ENCODE peak calls at places on chromosomes 5 and 9, in ten cellular contexts. C is GM23338; R is upper lobe of right lung; W is cardiac muscle cell; S is thoracic aorta; B is effector memory CD4-positive, alpha-beta T cell; Z is CD4-positive, alpha-beta memory T cell; L is AG04449; V is GM12864; D is retinal pigment epithelial cell. U is an unnamed sample.

GRCh38 chr9:2377135-2377534 is 244.5 kb upstream of the VLDLR start:
- DNase-seq in C (no peak), R (no peak), W (no peak), S (no peak), B (no peak), Z (no peak), L (no peak), V (no peak), D (no peak), U (no peak)

GRCh38 chr5:159765760-159766517 is 150.3 kb upstream of the ADRA1B start:
- DNase-seq in C (no peak), R (no peak), W (peak; percentile 10), S (no peak), B (no peak), Z (no peak), L (no peak), V (no peak), D (no peak), U (no peak)

GRCh38 chr9:109028457-109028856 is 15.2 kb upstream of the CTNNAL1 start:
- DNase-seq in C (no peak), R (no peak), W (no peak), S (no peak), B (no peak), Z (no peak), L (no peak), V (no peak), D (no peak), U (no peak)

GRCh38 chr5:67012241-67012640 is 184.4 kb downstream of the CD180 start:
- DNase-seq in C (no peak), R (no peak), W (no peak), S (no peak), B (no peak), Z (no peak), L (no peak), V (no peak), D (no peak), U (no peak)

GRCh38 chr5:107487056-107487461 is 183.7 kb downstream of the EFNA5 start:
- DNase-seq in C (no peak), R (no peak), W (peak; percentile 73), S (no peak), B (no peak), Z (no peak), L (no peak), V (no peak), D (no peak), U (no peak)

GRCh38 chr5:168291281-168291960 is at the start of gene WWC1:
- DNase-seq in C (peak; percentile 89), R (peak; percentile 95), W (peak; percentile 53), S (no peak), B (peak; percentile 68), Z (peak; percentile 71), L (no peak), V (peak; percentile 46), D (no peak), U (peak; percentile 84)

GRCh38 chr5:64417390-64417789 is 88.4 kb upstream of the RGS7BP start:
- DNase-seq in C (peak; percentile 63), R (no peak), W (no peak), S (no peak), B (no peak), Z (no peak), L (no peak), V (no peak), D (no peak), U (no peak)

GRCh38 chr9:131776036-131776435 is 36.2 kb upstream of the RAPGEF1 start:
- DNase-seq in C (no peak), R (no peak), W (no peak), S (no peak), B (no peak), Z (no peak), L (no peak), V (no peak), D (no peak), U (no peak)

GRCh38 chr9:121735065-121735791 is 83.8 kb downstream of the DAB2IP start:
- DNase-seq in C (peak; percentile 86), R (no peak), W (peak; percentile 65), S (no peak), B (no peak), Z (no peak), L (peak; percentile 42), V (no peak), D (no peak), U (no peak)

GRCh38 chr9:2228132-2228531 is 213.0 kb downstream of the SMARCA2 start:
- DNase-seq in C (peak; percentile 87), R (peak; percentile 71), W (peak; percentile 25), S (no peak), B (no peak), Z (no peak), L (no peak), V (no peak), D (no peak), U (no peak)

GRCh38 chr5:143086851-143087637 is 316.4 kb downstream of the NR3C1 start:
- DNase-seq in C (peak; percentile 35), R (no peak), W (peak; percentile 20), S (no peak), B (no peak), Z (no peak), L (peak; percentile 63), V (no peak), D (no peak), U (no peak)

GRCh38 chr5:16934123-16934522 is 2.0 kb downstream of the MYO10 start:
- DNase-seq in C (peak; percentile 92), R (peak; percentile 72), W (peak; percentile 78), S (no peak), B (no peak), Z (peak; percentile 11), L (no peak), V (no peak), D (no peak), U (peak; percentile 24)

GRCh38 chr9:128073260-128073886 is 5.3 kb downstream of the SLC25A25 start:
- DNase-seq in C (no peak), R (no peak), W (peak; percentile 53), S (no peak), B (no peak), Z (no peak), L (no peak), V (no peak), D (no peak), U (no peak)

GRCh38 chr5:122937914-122938313 is 92.5 kb downstream of the SNX24 start:
- DNase-seq in C (peak; percentile 18), R (no peak), W (peak; percentile 10), S (no peak), B (no peak), Z (no peak), L (no peak), V (no peak), D (no peak), U (no peak)

GRCh38 chr5:150644058-150644457 is 3.6 kb downstream of the SYNPO start:
- DNase-seq in C (no peak), R (no peak), W (no peak), S (no peak), B (no peak), Z (no peak), L (no peak), V (no peak), D (no peak), U (no peak)
- H3K4me3 ChIP-seq in C (no peak overlapping the region), R (no peak overlapping the region), W (no peak overlapping the region), S (no peak overlapping the region), B (no peak overlapping the region), Z (no peak overlapping the region), L (no peak overlapping the region), V (no peak overlapping the region), D (no peak overlapping the region), U (no peak overlapping the region)

GRCh38 chr9:136133191-136133958 is 14.7 kb upstream of the TMEM250 start:
- DNase-seq in C (peak; percentile 87), R (no peak), W (peak; percentile 39), S (no peak), B (no peak), Z (no peak), L (no peak), V (no peak), D (no peak), U (no peak)
- H3K4me3 ChIP-seq in C (peak overlapping the region; percentile 66), R (peak overlapping the region; percentile 35), W (peak overlapping the region; percentile 32), S (peak overlapping the region; percentile 69), B (peak overlapping the region; percentile 18), Z (no peak overlapping the region), L (peak overlapping the region; percentile 39), V (no peak overlapping the region), D (peak overlapping the region; percentile 16), U (peak overlapping the region; percentile 42)

GRCh38 chr5:134445841-134446818 is 34.4 kb upstream of the CDKN2AIPNL start:
- DNase-seq in C (no peak), R (peak; percentile 17), W (no peak), S (no peak), B (no peak), Z (no peak), L (no peak), V (no peak), D (no peak), U (no peak)

GRCh38 chr5:134447815-134448520 is 36.3 kb upstream of the CDKN2AIPNL start:
- DNase-seq in C (no peak), R (no peak), W (no peak), S (no peak), B (no peak), Z (no peak), L (no peak), V (no peak), D (no peak), U (no peak)

GRCh38 chr5:134444941-134445471 is 33.3 kb upstream of the CDKN2AIPNL start:
- DNase-seq in C (no peak), R (peak; percentile 3), W (no peak), S (no peak), B (no peak), Z (no peak), L (no peak), V (no peak), D (no peak), U (no peak)

GRCh38 chr5:134449167-134449566 is 37.5 kb upstream of the CDKN2AIPNL start:
- DNase-seq in C (no peak), R (no peak), W (no peak), S (no peak), B (no peak), Z (no peak), L (no peak), V (no peak), D (no peak), U (no peak)

GRCh38 chr5:134446938-134447337 is 35.3 kb upstream of the CDKN2AIPNL start:
- DNase-seq in C (peak; percentile 43), R (no peak), W (no peak), S (no peak), B (no peak), Z (no peak), L (no peak), V (no peak), D (no peak), U (no peak)
- H3K4me3 ChIP-seq in C (no peak overlapping the region), R (no peak overlapping the region), W (no peak overlapping the region), S (no peak overlapping the region), B (no peak overlapping the region), Z (no peak overlapping the region), L (no peak overlapping the region), V (no peak overlapping the region), D (no peak overlapping the region), U (no peak overlapping the region)

DNA sequence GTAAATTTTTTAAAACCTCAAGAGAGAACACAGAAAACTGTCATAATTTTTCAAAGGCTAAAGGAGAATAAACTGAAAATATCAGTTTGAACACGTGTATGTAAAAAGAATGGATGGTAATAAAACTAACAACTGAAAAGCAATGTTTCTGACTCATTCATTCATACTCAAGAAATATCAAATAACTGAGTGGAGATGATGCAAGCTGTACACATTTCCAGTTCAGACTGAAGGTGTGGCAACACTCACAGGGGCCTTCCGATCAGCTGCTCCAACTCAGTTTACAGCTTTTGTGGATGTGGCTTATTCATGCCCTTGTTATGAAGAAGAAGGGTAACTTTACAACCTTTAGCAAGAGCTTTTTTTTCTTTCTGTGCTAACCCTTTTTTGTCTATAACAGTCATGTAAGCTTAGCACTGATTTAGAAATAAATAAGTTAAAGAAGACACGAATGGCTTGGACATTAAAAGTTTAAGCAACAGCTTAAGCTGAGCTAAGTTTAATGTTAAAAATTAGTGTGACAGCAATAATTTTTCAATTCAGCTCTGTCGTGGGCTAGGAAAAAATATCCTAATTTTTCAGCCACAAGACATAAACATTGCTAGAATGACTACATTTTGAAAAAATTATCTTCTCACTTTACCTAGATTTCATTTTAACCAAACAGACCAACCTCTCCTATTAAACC is 453.5 kb downstream of the RAB3C start:
- DNase-seq in C (no peak), R (no peak), W (peak; percentile 96), S (no peak), B (no peak), Z (peak; percentile 64), L (peak; percentile 96), V (no peak), D (peak; percentile 83), U (no peak)
- H3K4me3 ChIP-seq in C (no peak overlapping the region), R (peak overlapping the region; percentile 78), W (no peak overlapping the region), S (no peak overlapping the region), B (peak overlapping the region; percentile 97), Z (peak overlapping the region; percentile 2), L (peak overlapping the region; percentile 32), V (no peak overlapping the region), D (peak overlapping the region; percentile 6), U (no peak overlapping the region)

U was measured in breast epithelium.